ENCODE peak calls at places on chromosomes 12 and 14, in four cellular contexts. D is ELF-1; V is NCI-H1092 treated with DMSO at 0.1 percent for 48 hours; L is CD4-positive, alpha-beta memory T cell. J is an unnamed sample.

GRCh38 chr14:96581902-96582640 is 79.9 kb downstream of the PAPOLA start:
- DNase-seq in D (peak; percentile 1), V (no peak), L (no peak), J (no peak)

GRCh38 chr12:122096591-122097149 is 18.1 kb downstream of the MLXIP start:
- DNase-seq in D (no peak), V (no peak), L (no peak), J (no peak)

GRCh38 chr14:51908086-51908485 is 47.7 kb downstream of the GNG2 start:
- DNase-seq in D (no peak), V (no peak), L (no peak), J (no peak)

GRCh38 chr14:65664436-65664835 is 251.9 kb downstream of the FUT8 start:
- DNase-seq in D (no peak), V (no peak), L (no peak), J (no peak)

GRCh38 chr12:120104924-120105323 is 11.6 kb downstream of the RAB35 start:
- DNase-seq in D (peak; percentile 39), V (no peak), L (no peak), J (no peak)

GRCh38 chr12:16329594-16329993 is 17.9 kb upstream of the MGST1 start:
- DNase-seq in D (no peak), V (no peak), L (no peak), J (no peak)

GRCh38 chr12:89243786-89244185 is 108.5 kb downstream of the DUSP6 start:
- DNase-seq in D (no peak), V (no peak), L (no peak), J (no peak)

GRCh38 chr12:48998497-48999353 is 450 bp downstream of the DDN start:
- DNase-seq in D (no peak), V (no peak), L (peak; percentile 31), J (peak; percentile 21)

GRCh38 chr12:531951-532585 is 72.3 kb downstream of the B4GALNT3 start:
- DNase-seq in D (no peak), V (no peak), L (no peak), J (no peak)

GRCh38 chr14:21039059-21039422 is 3.1 kb upstream of the RNASE7 start:
- DNase-seq in D (peak; percentile 79), V (peak; percentile 27), L (no peak), J (no peak)

GRCh38 chr12:33439587-33440011 is at the start of gene SYT10:
- DNase-seq in D (peak; percentile 78), V (no peak), L (no peak), J (no peak)

GRCh38 chr12:51593539-51593938 is 2.5 kb downstream of the SCN8A start:
- DNase-seq in D (peak; percentile 31), V (no peak), L (peak; percentile 30), J (no peak)

GRCh38 chr12:52327086-52327829 is 6.1 kb upstream of the KRT83 start:
- DNase-seq in D (peak; percentile 81), V (peak; percentile 75), L (peak; percentile 81), J (peak; percentile 73)

GRCh38 chr14:87888136-87888999 is 104.6 kb downstream of the GALC start:
- DNase-seq in D (peak; percentile 64), V (peak; percentile 5), L (no peak), J (no peak)

GRCh38 chr12:113329791-113330417 is 5.0 kb downstream of the SLC8B1 start:
- DNase-seq in D (no peak), V (no peak), L (no peak), J (no peak)

GRCh38 chr14:34711169-34711568 is 3.2 kb downstream of the CFL2 start:
- DNase-seq in D (no peak), V (peak; percentile 71), L (no peak), J (no peak)

GRCh38 chr12:93408813-93409212 is 31.1 kb downstream of the NUDT4 start:
- DNase-seq in D (no peak), V (no peak), L (no peak), J (no peak)

GRCh38 chr12:3042394-3042793 is 34.8 kb upstream of the TSPAN9 start:
- DNase-seq in D (peak; percentile 29), V (peak; percentile 51), L (no peak), J (no peak)

GRCh38 chr14:103626150-103626850 is 2.7 kb upstream of the KLC1 start:
- DNase-seq in D (peak; percentile 18), V (peak; percentile 36), L (no peak), J (no peak)

GRCh38 chr14:40981247-40981646 is 625.4 kb upstream of the LRFN5 start:
- DNase-seq in D (no peak), V (no peak), L (no peak), J (no peak)

GRCh38 chr12:61808856-61809255 is 451.3 kb upstream of the USP15 start:
- DNase-seq in D (no peak), V (no peak), L (no peak), J (no peak)

GRCh38 chr14:52663850-52664249 is 31.5 kb downstream of the ERO1A start:
- DNase-seq in D (no peak), V (no peak), L (no peak), J (no peak)

J was measured in stimulated activated CD8-positive, alpha-beta memory T cell treated with anti-CD3 and anti-CD28 coated beads, Interleukin-7, amount 100 ng/mL, for 4 hours.